ENCODE peak calls at places on chromosomes 1 and 21, in ten cellular contexts. K is PC-3, L is aorta, Y is Panc1, Q is uterus, A is upper lobe of right lung, X is HCT116, M is tibial artery, E is astrocyte, Z is keratinocyte. S is an unnamed sample. For H3K27me3, the result is how much of the 10 kb centered on the place peaks cover.

GRCh38 chr1:78918157-78918556 is 88.4 kb downstream of the ADGRL4 start:
- DNase-seq in X (no peak), A (no peak), M (no peak), L (no peak), Q (no peak), E (peak), Y (no peak), K (no peak), Z (no peak), S (no peak)

GRCh38 chr1:9284061-9284460 is 8.6 kb upstream of the SPSB1 start:
- DNase-seq in M (no peak), K (peak), L (no peak), A (no peak), Z (no peak), E (no peak), X (no peak), Y (no peak), Q (no peak), S (no peak)

GRCh38 chr1:88216441-88216840 is 467.6 kb upstream of the PKN2 start:
- DNase-seq in Z (no peak), Q (no peak), X (no peak), M (no peak), K (peak), Y (no peak), A (no peak), E (no peak), L (no peak), S (no peak)

GRCh38 chr1:16617101-16617727 is 3.9 kb upstream of the NBPF1 start:
- DNase-seq in K (no peak), L (peak), M (no peak), Z (no peak), Q (peak), E (no peak), X (no peak), Y (no peak), A (peak), S (no peak)

GRCh38 chr1:193569696-193570269 is 383.4 kb upstream of the B3GALT2 start:
- DNase-seq in Q (no peak), Y (no peak), E (peak), M (no peak), L (no peak), Z (peak), X (no peak), A (no peak), K (no peak), S (peak)

GRCh38 chr1:3034162-3034561 is 12.9 kb downstream of the ACTRT2 start:
- DNase-seq in E (no peak), X (no peak), Y (no peak), A (no peak), Z (no peak), K (no peak), Q (no peak), M (no peak), L (no peak), S (no peak)

GRCh38 chr1:51907079-51907702 is 28.7 kb upstream of the NRDC start:
- DNase-seq in M (no peak), L (no peak), A (no peak), Y (no peak), X (no peak), K (no peak), Q (no peak), E (no peak), Z (no peak), S (no peak)

GRCh38 chr1:228006034-228006792 is 585 bp upstream of the WNT3A start:
- DNase-seq in E (no peak), M (no peak), K (no peak), Y (no peak), L (no peak), Q (peak), A (peak), Z (no peak), X (no peak), S (no peak)

GRCh38 chr1:150555198-150555970 is 6.2 kb downstream of the ADAMTSL4 start:
- DNase-seq in K (no peak), E (no peak), Y (no peak), M (no peak), L (peak), Q (no peak), X (no peak), Z (no peak), A (no peak), S (no peak)

GRCh38 chr1:110235181-110235838 is 25.2 kb downstream of the KCNC4 start:
- DNase-seq in E (no peak), K (no peak), Q (peak), Y (no peak), M (no peak), L (no peak), Z (no peak), X (no peak), A (no peak), S (no peak)

GRCh38 chr1:62613325-62613727 is 16.0 kb downstream of the ANGPTL3 start:
- DNase-seq in Y (no peak), Q (no peak), E (no peak), A (no peak), Z (no peak), L (no peak), X (no peak), M (no peak), K (no peak), S (no peak)

GRCh38 chr1:41661428-41662060 is 177.1 kb upstream of the EDN2 start:
- DNase-seq in M (no peak), E (no peak), X (no peak), Y (no peak), Q (no peak), Z (no peak), A (peak), L (peak), K (no peak), S (no peak)

GRCh38 chr1:9233241-9233941 is 1.2 kb upstream of the H6PD start:
- DNase-seq in X (no peak), L (peak), Y (no peak), Q (peak), M (peak), Z (no peak), A (peak), K (no peak), E (peak), S (peak)

GRCh38 chr1:76426606-76427005 is 352.1 kb downstream of the ST6GALNAC3 start:
- DNase-seq in L (no peak), X (no peak), Z (no peak), Q (no peak), Y (no peak), E (no peak), K (no peak), A (no peak), M (no peak), S (peak)

GRCh38 chr1:16727190-16728111 is 12.9 kb upstream of the RNU1-4 start:
- DNase-seq in Z (peak), K (peak), A (peak), E (peak), M (peak), Q (no peak), L (peak), Y (no peak), X (peak), S (peak)

GRCh38 chr1:200426196-200426595 is 16.4 kb upstream of the ZNF281 start:
- DNase-seq in K (no peak), Z (no peak), Y (no peak), X (no peak), M (no peak), E (no peak), A (no peak), Q (no peak), L (no peak), S (no peak)

GRCh38 chr1:161091796-161092507 is 2.6 kb upstream of the NECTIN4 start:
- DNase-seq in X (no peak), Q (no peak), Y (no peak), A (no peak), Z (no peak), K (no peak), E (peak), M (no peak), L (no peak), S (no peak)

GRCh38 chr1:153213519-153213918 is 3.9 kb upstream of the PRR9 start:
- DNase-seq in Y (no peak), L (no peak), K (no peak), Q (no peak), X (no peak), Z (no peak), A (no peak), E (no peak), M (no peak), S (no peak)

GRCh38 chr1:77671836-77672235 is 10.6 kb downstream of the ZZZ3 start:
- DNase-seq in X (no peak), Z (no peak), K (peak), L (no peak), Q (no peak), E (peak), A (no peak), M (no peak), Y (no peak), S (peak)

GRCh38 chr1:37764888-37765441 is at the start of gene EPHA10:
- DNase-seq in Z (no peak), M (no peak), L (no peak), Y (no peak), Q (no peak), K (no peak), X (no peak), E (no peak), A (no peak), S (no peak)

GRCh38 chr1:180150982-180151381 is 3.7 kb upstream of the QSOX1 start:
- DNase-seq in A (no peak), L (peak), Z (no peak), Q (no peak), Y (no peak), K (peak), X (no peak), M (no peak), E (no peak), S (no peak)

GRCh38 chr1:229557913-229558414 is 543 bp downstream of the ABCB10 start:
- DNase-seq in Y (no peak), A (peak), L (peak), Z (no peak), M (peak), Q (no peak), X (no peak), K (peak), E (no peak), S (no peak)

GRCh38 chr21:45376459-45377324 is 28.3 kb upstream of the COL18A1 start:
- DNase-seq in X (no peak), M (peak), E (no peak), A (peak), K (no peak), Y (no peak), Q (peak), L (peak), Z (no peak), S (no peak)

GRCh38 chr21:46068516-46069079 is 29.3 kb upstream of the COL6A2 start:
- DNase-seq in K (no peak), A (no peak), L (no peak), Q (no peak), E (no peak), M (no peak), Z (no peak), X (no peak), Y (no peak), S (no peak)

GRCh38 chr1:212712451-212713303 is 13.0 kb upstream of the BATF3 start:
- DNase-seq in Q (no peak), Y (no peak), L (no peak), E (peak), X (no peak), K (peak), M (no peak), Z (no peak), A (no peak), S (peak)

GRCh38 chr1:2452583-2453315 is 23.3 kb upstream of the PLCH2 start:
- DNase-seq in A (no peak), L (no peak), Z (no peak), M (no peak), K (peak), X (no peak), Q (no peak), Y (no peak), E (no peak), S (no peak)

GRCh38 chr1:245855846-245856730 is 651.0 kb downstream of the SMYD3 start:
- DNase-seq in Z (no peak), X (no peak), Y (no peak), M (no peak), K (no peak), Q (no peak), L (no peak), E (peak), A (no peak), S (no peak)

GRCh38 chr1:94259635-94260289 is 22.4 kb upstream of the ARHGAP29 start:
- DNase-seq in L (no peak), K (peak), Y (no peak), Q (no peak), Z (no peak), A (no peak), E (peak), X (no peak), M (no peak), S (peak)

GRCh38 chr1:23673086-23673813 is 18.4 kb upstream of the RPL11 start:
- DNase-seq in K (peak), M (no peak), X (no peak), E (peak), Z (peak), Q (no peak), Y (no peak), L (no peak), A (no peak), S (peak)

GRCh38 chr1:11893907-11894251 is 32.3 kb downstream of the KIAA2013 start:
- DNase-seq in Y (peak), Q (no peak), E (peak), K (peak), X (peak), Z (no peak), L (peak), A (peak), M (peak), S (no peak)

GRCh38 chr1:21397813-21398188 is 42.1 kb upstream of the NBPF3 start:
- DNase-seq in Q (no peak), X (no peak), L (no peak), E (peak), M (no peak), Y (no peak), A (no peak), K (no peak), Z (no peak), S (no peak)

GRCh38 chr1:94550800-94551241 is 9.3 kb upstream of the F3 start:
- DNase-seq in X (no peak), Z (no peak), K (no peak), A (no peak), Y (no peak), E (no peak), M (no peak), L (no peak), Q (no peak), S (no peak)

DNA sequence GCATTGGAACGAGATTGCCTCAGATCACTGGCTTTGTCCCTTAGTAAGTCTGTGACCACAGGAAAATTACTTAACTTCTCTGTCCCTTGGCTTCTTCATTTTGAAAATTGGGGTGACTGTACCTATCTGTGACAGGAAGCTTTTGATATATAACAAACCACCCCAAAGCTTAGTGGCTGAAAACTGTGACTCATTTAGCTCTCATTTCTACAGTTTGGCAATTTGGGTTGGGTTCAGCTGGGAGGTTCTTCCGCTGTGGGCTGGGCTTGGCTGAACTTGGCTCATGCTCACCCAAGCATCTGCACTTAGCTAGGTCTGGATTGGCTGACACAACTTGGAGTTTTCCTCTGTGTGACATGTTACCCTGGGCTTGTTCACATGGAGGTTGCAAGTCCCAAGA is 14.0 kb downstream of the C1orf94 start:
- DNase-seq in L (no peak), X (no peak), E (no peak), M (no peak), K (no peak), Y (no peak), A (no peak), Q (no peak), Z (no peak), S (no peak)
- H3K27me3 ChIP-seq in L (under half), X (under half), E (under half), M (under half), K (under half), Y (under half), A (under half), Q (under half), Z (under half), S (under half)

GRCh38 chr1:40313329-40313957 is 3.6 kb downstream of the COL9A2 start:
- DNase-seq in A (no peak), Q (no peak), Z (no peak), L (no peak), Y (no peak), M (no peak), K (no peak), E (no peak), X (no peak), S (no peak)
- H3K27me3 ChIP-seq in A (under half), Q (under half), Z (under half), L (under half), Y (under half), M (under half), K (under half), E (under half), X (under half), S (under half)

GRCh38 chr1:44641126-44642102 is 32.9 kb downstream of the TMEM53 start:
- DNase-seq in L (no peak), Z (no peak), E (no peak), X (no peak), M (no peak), Q (no peak), K (no peak), A (no peak), Y (no peak), S (no peak)
- H3K27me3 ChIP-seq in L (under half), Z (under half), E (under half), X (under half), M (under half), Q (under half), K (under half), A (under half), Y (under half), S (under half)

GRCh38 chr1:151613275-151613867 is 1.5 kb downstream of the SNX27 start:
- DNase-seq in E (no peak), Q (peak), X (no peak), Y (no peak), L (no peak), A (no peak), Z (no peak), M (no peak), K (no peak), S (no peak)
- H3K27me3 ChIP-seq in E (under half), Q (under half), X (under half), Y (under half), L (under half), A (under half), Z (under half), M (under half), K (under half), S (under half)

DNA sequence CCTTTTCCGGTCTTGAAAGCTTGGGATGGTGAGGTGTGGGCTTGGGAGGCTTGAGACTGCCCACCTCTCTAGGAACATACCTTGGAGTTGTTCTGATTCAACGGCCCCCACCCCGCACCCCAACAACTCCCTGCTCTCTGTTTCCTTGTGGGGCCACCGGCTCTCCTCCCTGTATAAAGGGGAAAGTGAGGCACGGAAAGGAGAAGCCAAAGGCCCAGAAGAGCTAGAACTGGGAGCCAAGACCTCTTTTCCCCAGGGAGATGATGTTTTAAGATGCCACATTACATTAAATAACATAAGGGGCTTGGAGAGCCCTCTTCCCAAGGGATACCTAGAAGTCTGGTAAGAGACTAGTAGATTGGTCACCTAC is 1.2 kb upstream of the DLGAP3 start:
- DNase-seq in Q (no peak), K (no peak), Y (no peak), M (no peak), Z (no peak), E (no peak), X (no peak), L (no peak), A (no peak), S (no peak)
- H3K27me3 ChIP-seq in Q (under half), K (half or more), Y (under half), M (under half), Z (half or more), E (under half), X (under half), L (under half), A (half or more), S (under half)

GRCh38 chr1:213997772-213998107 is 10.0 kb downstream of the PROX1 start:
- DNase-seq in Z (no peak), A (no peak), Q (no peak), K (no peak), Y (no peak), L (no peak), E (no peak), M (no peak), X (no peak), S (no peak)
- H3K27me3 ChIP-seq in Z (under half), A (under half), Q (under half), K (half or more), Y (under half), L (under half), E (under half), M (under half), X (under half), S (under half)

S was measured in brain microvascular endothelial cell.